ENCODE peak calls at places on chromosomes 1 and 21, in six cellular contexts. One of them, this sample, is unnamed.

GRCh38 chr1:63318255-63319068 is 3.9 kb upstream of the FOXD3 start:
- DNase-seq in nephron progenitor cell: no peak
- DNase-seq in endothelial cell: no peak
- DNase-seq in progenitor cell of endocrine pancreas: no peak
- DNase-seq in keratinocyte: no peak
- DNase-seq in Calu3: no peak
- DNase-seq in this sample: no peak

GRCh38 chr1:185155600-185156320 is 993 bp downstream of the TRMT1L start:
- DNase-seq in nephron progenitor cell: no peak
- DNase-seq in endothelial cell: no peak
- DNase-seq in progenitor cell of endocrine pancreas: no peak
- DNase-seq in keratinocyte: no peak
- DNase-seq in Calu3: peak
- DNase-seq in this sample: no peak

GRCh38 chr1:151815716-151816327 is 10.6 kb upstream of the LINGO4 start:
- DNase-seq in nephron progenitor cell: no peak
- DNase-seq in endothelial cell: no peak
- DNase-seq in progenitor cell of endocrine pancreas: no peak
- DNase-seq in keratinocyte: no peak
- DNase-seq in Calu3: no peak
- DNase-seq in this sample: no peak

GRCh38 chr1:236522937-236523703 is 662 bp upstream of the LGALS8 start:
- DNase-seq in nephron progenitor cell: no peak
- DNase-seq in endothelial cell: no peak
- DNase-seq in progenitor cell of endocrine pancreas: peak
- DNase-seq in keratinocyte: no peak
- DNase-seq in Calu3: peak
- DNase-seq in this sample: no peak

GRCh38 chr21:32423320-32423719 is 10.8 kb downstream of the EVA1C start:
- DNase-seq in nephron progenitor cell: no peak
- DNase-seq in endothelial cell: no peak
- DNase-seq in progenitor cell of endocrine pancreas: no peak
- DNase-seq in keratinocyte: peak
- DNase-seq in Calu3: no peak
- DNase-seq in this sample: no peak

GRCh38 chr1:6969762-6970161 is 184.5 kb downstream of the CAMTA1 start:
- DNase-seq in nephron progenitor cell: no peak
- DNase-seq in endothelial cell: no peak
- DNase-seq in progenitor cell of endocrine pancreas: no peak
- DNase-seq in keratinocyte: no peak
- DNase-seq in Calu3: no peak
- DNase-seq in this sample: no peak

GRCh38 chr21:42313501-42313969 is 1.7 kb downstream of the TFF3 start:
- DNase-seq in nephron progenitor cell: no peak
- DNase-seq in endothelial cell: no peak
- DNase-seq in progenitor cell of endocrine pancreas: no peak
- DNase-seq in keratinocyte: no peak
- DNase-seq in Calu3: no peak
- DNase-seq in this sample: no peak

GRCh38 chr1:212118167-212118871 is 82.8 kb downstream of the DTL start:
- DNase-seq in nephron progenitor cell: no peak
- DNase-seq in endothelial cell: no peak
- DNase-seq in progenitor cell of endocrine pancreas: no peak
- DNase-seq in keratinocyte: no peak
- DNase-seq in Calu3: no peak
- DNase-seq in this sample: no peak

GRCh38 chr1:111279144-111279543 is 11.5 kb upstream of the CHIA start:
- DNase-seq in nephron progenitor cell: no peak
- DNase-seq in endothelial cell: no peak
- DNase-seq in progenitor cell of endocrine pancreas: no peak
- DNase-seq in keratinocyte: no peak
- DNase-seq in Calu3: no peak
- DNase-seq in this sample: no peak

GRCh38 chr1:183898001-183898396 is 93.1 kb downstream of the RGL1 start:
- DNase-seq in nephron progenitor cell: no peak
- DNase-seq in endothelial cell: no peak
- DNase-seq in progenitor cell of endocrine pancreas: no peak
- DNase-seq in keratinocyte: no peak
- DNase-seq in Calu3: no peak
- DNase-seq in this sample: no peak

GRCh38 chr1:38140025-38140487 is 93.5 kb upstream of the POU3F1 start:
- DNase-seq in nephron progenitor cell: peak
- DNase-seq in endothelial cell: no peak
- DNase-seq in progenitor cell of endocrine pancreas: no peak
- DNase-seq in keratinocyte: no peak
- DNase-seq in Calu3: no peak
- DNase-seq in this sample: no peak

GRCh38 chr1:17251699-17252376 is 2.9 kb downstream of the PADI3 start:
- DNase-seq in nephron progenitor cell: no peak
- DNase-seq in endothelial cell: no peak
- DNase-seq in progenitor cell of endocrine pancreas: no peak
- DNase-seq in keratinocyte: peak
- DNase-seq in Calu3: peak
- DNase-seq in this sample: no peak

GRCh38 chr1:147567594-147568381 is 26.5 kb downstream of the BCL9 start:
- DNase-seq in nephron progenitor cell: no peak
- DNase-seq in endothelial cell: no peak
- DNase-seq in progenitor cell of endocrine pancreas: no peak
- DNase-seq in keratinocyte: no peak
- DNase-seq in Calu3: peak
- DNase-seq in this sample: no peak

GRCh38 chr1:201376464-201377374 is 761 bp downstream of the TNNT2 start:
- DNase-seq in nephron progenitor cell: peak
- DNase-seq in endothelial cell: peak
- DNase-seq in progenitor cell of endocrine pancreas: peak
- DNase-seq in keratinocyte: no peak
- DNase-seq in Calu3: peak
- DNase-seq in this sample: peak

GRCh38 chr21:44347911-44348451 is 5.4 kb upstream of the TRPM2 start:
- DNase-seq in nephron progenitor cell: no peak
- DNase-seq in endothelial cell: no peak
- DNase-seq in progenitor cell of endocrine pancreas: no peak
- DNase-seq in keratinocyte: no peak
- DNase-seq in Calu3: no peak
- DNase-seq in this sample: no peak

GRCh38 chr1:208951908-208952307 is 631.6 kb upstream of the CAMK1G start:
- DNase-seq in nephron progenitor cell: peak
- DNase-seq in endothelial cell: no peak
- DNase-seq in progenitor cell of endocrine pancreas: no peak
- DNase-seq in keratinocyte: no peak
- DNase-seq in Calu3: no peak
- DNase-seq in this sample: no peak

GRCh38 chr1:232776526-232776925 is 28.7 kb upstream of the MAP10 start:
- DNase-seq in nephron progenitor cell: no peak
- DNase-seq in endothelial cell: no peak
- DNase-seq in progenitor cell of endocrine pancreas: no peak
- DNase-seq in keratinocyte: no peak
- DNase-seq in Calu3: no peak
- DNase-seq in this sample: no peak

GRCh38 chr1:175783126-175783722 is 39.8 kb upstream of the TNR start:
- DNase-seq in nephron progenitor cell: no peak
- DNase-seq in endothelial cell: no peak
- DNase-seq in progenitor cell of endocrine pancreas: no peak
- DNase-seq in keratinocyte: no peak
- DNase-seq in Calu3: no peak
- DNase-seq in this sample: no peak

GRCh38 chr1:162019006-162019405 is 4.7 kb downstream of the OLFML2B start:
- DNase-seq in nephron progenitor cell: no peak
- DNase-seq in endothelial cell: no peak
- DNase-seq in progenitor cell of endocrine pancreas: no peak
- DNase-seq in keratinocyte: peak
- DNase-seq in Calu3: peak
- DNase-seq in this sample: no peak

GRCh38 chr1:54312874-54313316 is 93.3 kb downstream of the SSBP3 start:
- DNase-seq in nephron progenitor cell: peak
- DNase-seq in endothelial cell: peak
- DNase-seq in progenitor cell of endocrine pancreas: no peak
- DNase-seq in keratinocyte: no peak
- DNase-seq in Calu3: no peak
- DNase-seq in this sample: no peak

GRCh38 chr1:43522776-43523480 is 7.8 kb upstream of the PTPRF start:
- DNase-seq in nephron progenitor cell: no peak
- DNase-seq in endothelial cell: no peak
- DNase-seq in progenitor cell of endocrine pancreas: no peak
- DNase-seq in keratinocyte: peak
- DNase-seq in Calu3: peak
- DNase-seq in this sample: no peak

GRCh38 chr1:4397196-4397595 is 257.2 kb upstream of the AJAP1 start:
- DNase-seq in nephron progenitor cell: no peak
- DNase-seq in endothelial cell: no peak
- DNase-seq in progenitor cell of endocrine pancreas: no peak
- DNase-seq in keratinocyte: no peak
- DNase-seq in Calu3: no peak
- DNase-seq in this sample: no peak

GRCh38 chr1:112956503-112957132 is 622 bp upstream of the SLC16A1 start:
- DNase-seq in nephron progenitor cell: no peak
- DNase-seq in endothelial cell: no peak
- DNase-seq in progenitor cell of endocrine pancreas: no peak
- DNase-seq in keratinocyte: no peak
- DNase-seq in Calu3: no peak
- DNase-seq in this sample: no peak

GRCh38 chr1:199046618-199047017 is 407.8 kb downstream of the PTPRC start:
- DNase-seq in nephron progenitor cell: no peak
- DNase-seq in endothelial cell: no peak
- DNase-seq in progenitor cell of endocrine pancreas: no peak
- DNase-seq in keratinocyte: no peak
- DNase-seq in Calu3: no peak
- DNase-seq in this sample: no peak

GRCh38 chr1:31145581-31146117 is 80.1 kb upstream of the PUM1 start:
- DNase-seq in nephron progenitor cell: no peak
- DNase-seq in endothelial cell: no peak
- DNase-seq in progenitor cell of endocrine pancreas: no peak
- DNase-seq in keratinocyte: no peak
- DNase-seq in Calu3: no peak
- DNase-seq in this sample: no peak

GRCh38 chr1:150076985-150077384 is 9.4 kb downstream of the VPS45 start:
- DNase-seq in nephron progenitor cell: no peak
- DNase-seq in endothelial cell: no peak
- DNase-seq in progenitor cell of endocrine pancreas: no peak
- DNase-seq in keratinocyte: no peak
- DNase-seq in Calu3: no peak
- DNase-seq in this sample: no peak

GRCh38 chr1:218250492-218250891 is 34.6 kb upstream of the RRP15 start:
- DNase-seq in nephron progenitor cell: no peak
- DNase-seq in endothelial cell: no peak
- DNase-seq in progenitor cell of endocrine pancreas: no peak
- DNase-seq in keratinocyte: no peak
- DNase-seq in Calu3: no peak
- DNase-seq in this sample: no peak
- TF ChIP-seq CTCF in nephron progenitor cell: peak
- TF ChIP-seq CTCF in endothelial cell: no peak
- TF ChIP-seq CTCF in progenitor cell of endocrine pancreas: no peak
- TF ChIP-seq CTCF in keratinocyte: no peak
- TF ChIP-seq CTCF in Calu3: no peak
- TF ChIP-seq CTCF in this sample: no peak

GRCh38 chr1:240004086-240004749 is 87.5 kb upstream of the FMN2 start:
- DNase-seq in nephron progenitor cell: peak
- DNase-seq in endothelial cell: peak
- DNase-seq in progenitor cell of endocrine pancreas: no peak
- DNase-seq in keratinocyte: no peak
- DNase-seq in Calu3: peak
- DNase-seq in this sample: peak
- TF ChIP-seq CTCF in nephron progenitor cell: peak
- TF ChIP-seq CTCF in endothelial cell: peak
- TF ChIP-seq CTCF in progenitor cell of endocrine pancreas: peak
- TF ChIP-seq CTCF in keratinocyte: peak
- TF ChIP-seq CTCF in Calu3: peak
- TF ChIP-seq CTCF in this sample: peak

GRCh38 chr1:29416267-29416666 is 179.9 kb downstream of the PTPRU start:
- DNase-seq in nephron progenitor cell: no peak
- DNase-seq in endothelial cell: no peak
- DNase-seq in progenitor cell of endocrine pancreas: no peak
- DNase-seq in keratinocyte: no peak
- DNase-seq in Calu3: no peak
- DNase-seq in this sample: no peak

GRCh38 chr1:29415861-29416260 is 179.5 kb downstream of the PTPRU start:
- DNase-seq in nephron progenitor cell: no peak
- DNase-seq in endothelial cell: no peak
- DNase-seq in progenitor cell of endocrine pancreas: no peak
- DNase-seq in keratinocyte: no peak
- DNase-seq in Calu3: no peak
- DNase-seq in this sample: no peak

GRCh38 chr1:29414091-29414490 is 177.8 kb downstream of the PTPRU start:
- DNase-seq in nephron progenitor cell: no peak
- DNase-seq in endothelial cell: no peak
- DNase-seq in progenitor cell of endocrine pancreas: no peak
- DNase-seq in keratinocyte: no peak
- DNase-seq in Calu3: no peak
- DNase-seq in this sample: no peak

GRCh38 chr1:29413661-29414060 is 177.3 kb downstream of the PTPRU start:
- DNase-seq in nephron progenitor cell: no peak
- DNase-seq in endothelial cell: no peak
- DNase-seq in progenitor cell of endocrine pancreas: no peak
- DNase-seq in keratinocyte: no peak
- DNase-seq in Calu3: no peak
- DNase-seq in this sample: no peak

GRCh38 chr1:29415156-29415830 is 179.0 kb downstream of the PTPRU start:
- DNase-seq in nephron progenitor cell: no peak
- DNase-seq in endothelial cell: no peak
- DNase-seq in progenitor cell of endocrine pancreas: no peak
- DNase-seq in keratinocyte: no peak
- DNase-seq in Calu3: peak
- DNase-seq in this sample: no peak
- TF ChIP-seq CTCF in nephron progenitor cell: peak
- TF ChIP-seq CTCF in endothelial cell: no peak
- TF ChIP-seq CTCF in progenitor cell of endocrine pancreas: peak
- TF ChIP-seq CTCF in keratinocyte: no peak
- TF ChIP-seq CTCF in Calu3: peak
- TF ChIP-seq CTCF in this sample: peak

DNA sequence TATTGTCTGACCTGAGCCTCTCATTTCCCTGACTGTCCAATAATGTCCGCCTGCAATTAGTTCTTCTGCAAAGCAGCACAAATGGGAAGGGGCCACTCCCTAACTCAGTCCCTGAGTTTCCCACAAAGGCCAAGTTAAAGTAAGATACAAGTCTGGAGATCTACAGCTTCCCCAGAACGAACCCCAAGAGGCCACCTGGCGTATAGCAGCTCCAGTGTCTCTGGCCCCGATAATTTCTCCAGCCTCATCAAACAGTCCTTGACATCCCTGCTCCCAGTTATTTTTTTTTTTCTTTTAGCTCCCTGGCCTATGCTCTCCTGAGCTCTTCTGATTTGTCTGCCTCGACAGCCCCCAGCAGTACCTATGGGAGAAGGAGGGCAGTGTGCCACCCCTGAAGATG is 8.1 kb upstream of the ACKR1 start:
- DNase-seq in nephron progenitor cell: no peak
- DNase-seq in endothelial cell: no peak
- DNase-seq in progenitor cell of endocrine pancreas: no peak
- DNase-seq in keratinocyte: no peak
- DNase-seq in Calu3: no peak
- DNase-seq in this sample: no peak
- TF ChIP-seq CTCF in nephron progenitor cell: peak
- TF ChIP-seq CTCF in endothelial cell: peak
- TF ChIP-seq CTCF in progenitor cell of endocrine pancreas: peak
- TF ChIP-seq CTCF in keratinocyte: peak
- TF ChIP-seq CTCF in Calu3: peak
- TF ChIP-seq CTCF in this sample: peak

GRCh38 chr1:160534823-160535605 is 12.0 kb upstream of the SLAMF6 start:
- DNase-seq in nephron progenitor cell: no peak
- DNase-seq in endothelial cell: no peak
- DNase-seq in progenitor cell of endocrine pancreas: no peak
- DNase-seq in keratinocyte: no peak
- DNase-seq in Calu3: no peak
- DNase-seq in this sample: no peak
- TF ChIP-seq CTCF in nephron progenitor cell: no peak
- TF ChIP-seq CTCF in endothelial cell: no peak
- TF ChIP-seq CTCF in progenitor cell of endocrine pancreas: no peak
- TF ChIP-seq CTCF in keratinocyte: no peak
- TF ChIP-seq CTCF in Calu3: no peak
- TF ChIP-seq CTCF in this sample: no peak